ENCODE peak calls at places on chromosomes 12 and 14, in ten cellular contexts. U, X, O, F, V, I, E, W, C and G are unnamed samples. For H3K27me3, the result is how much of the 10 kb centered on the place peaks cover.

GRCh38 chr14:58082491-58083098 is 69.4 kb downstream of the ARMH4 start:
- DNase-seq in E (no peak), X (no peak), V (no peak), C (peak), U (peak), F (peak), I (peak), W (no peak), O (peak), G (no peak)

GRCh38 chr12:111788178-111788654 is 21.5 kb downstream of the ALDH2 start:
- DNase-seq in I (no peak), X (peak), O (peak), E (peak), U (peak), F (peak), V (peak), W (peak), C (no peak), G (no peak)

GRCh38 chr14:20970983-20971704 is 15.9 kb downstream of the RNASE2 start:
- DNase-seq in C (peak), F (peak), O (peak), W (peak), U (peak), I (peak), X (peak), V (peak), E (peak), G (peak)

GRCh38 chr12:15801770-15802393 is 12.7 kb upstream of the EPS8 start:
- DNase-seq in U (peak), E (no peak), W (no peak), C (peak), F (no peak), V (no peak), O (no peak), I (peak), X (no peak), G (no peak)

GRCh38 chr12:105296116-105297095 is 34.1 kb upstream of the C12orf75 start:
- DNase-seq in E (no peak), F (peak), U (no peak), W (no peak), X (no peak), V (no peak), I (no peak), C (no peak), O (no peak), G (no peak)

GRCh38 chr12:188910-189621 is 24.9 kb downstream of the SLC6A12 start:
- DNase-seq in X (peak), I (no peak), F (peak), V (peak), E (peak), U (peak), O (no peak), C (no peak), W (peak), G (peak)

GRCh38 chr14:38405851-38406630 is 150.1 kb upstream of the CLEC14A start:
- DNase-seq in W (no peak), X (no peak), V (no peak), U (peak), E (no peak), F (peak), C (no peak), I (no peak), O (no peak), G (no peak)

GRCh38 chr12:47870175-47870781 is 34.5 kb downstream of the VDR start:
- DNase-seq in X (peak), W (peak), U (no peak), O (peak), I (no peak), V (peak), E (peak), F (peak), C (no peak), G (no peak)

GRCh38 chr12:99099786-99100185 is 454.7 kb downstream of the APAF1 start:
- DNase-seq in W (no peak), I (no peak), V (no peak), C (no peak), X (no peak), U (no peak), O (no peak), E (no peak), F (no peak), G (no peak)

GRCh38 chr12:46358325-46358700 is 14.3 kb downstream of the SLC38A2 start:
- DNase-seq in U (no peak), C (no peak), V (no peak), E (no peak), I (no peak), O (no peak), X (no peak), W (no peak), F (no peak), G (no peak)

GRCh38 chr12:46359667-46360280 is 12.8 kb downstream of the SLC38A2 start:
- DNase-seq in F (peak), C (no peak), U (no peak), E (no peak), I (no peak), X (no peak), W (no peak), V (no peak), O (no peak), G (no peak)

GRCh38 chr12:46356655-46357437 is 15.7 kb downstream of the SLC38A2 start:
- DNase-seq in I (no peak), E (no peak), C (no peak), U (no peak), V (no peak), X (no peak), F (no peak), W (no peak), O (no peak), G (no peak)

GRCh38 chr12:46358791-46359666 is 13.5 kb downstream of the SLC38A2 start:
- DNase-seq in O (no peak), V (no peak), U (no peak), F (peak), X (no peak), C (no peak), W (no peak), E (no peak), I (no peak), G (no peak)

DNA sequence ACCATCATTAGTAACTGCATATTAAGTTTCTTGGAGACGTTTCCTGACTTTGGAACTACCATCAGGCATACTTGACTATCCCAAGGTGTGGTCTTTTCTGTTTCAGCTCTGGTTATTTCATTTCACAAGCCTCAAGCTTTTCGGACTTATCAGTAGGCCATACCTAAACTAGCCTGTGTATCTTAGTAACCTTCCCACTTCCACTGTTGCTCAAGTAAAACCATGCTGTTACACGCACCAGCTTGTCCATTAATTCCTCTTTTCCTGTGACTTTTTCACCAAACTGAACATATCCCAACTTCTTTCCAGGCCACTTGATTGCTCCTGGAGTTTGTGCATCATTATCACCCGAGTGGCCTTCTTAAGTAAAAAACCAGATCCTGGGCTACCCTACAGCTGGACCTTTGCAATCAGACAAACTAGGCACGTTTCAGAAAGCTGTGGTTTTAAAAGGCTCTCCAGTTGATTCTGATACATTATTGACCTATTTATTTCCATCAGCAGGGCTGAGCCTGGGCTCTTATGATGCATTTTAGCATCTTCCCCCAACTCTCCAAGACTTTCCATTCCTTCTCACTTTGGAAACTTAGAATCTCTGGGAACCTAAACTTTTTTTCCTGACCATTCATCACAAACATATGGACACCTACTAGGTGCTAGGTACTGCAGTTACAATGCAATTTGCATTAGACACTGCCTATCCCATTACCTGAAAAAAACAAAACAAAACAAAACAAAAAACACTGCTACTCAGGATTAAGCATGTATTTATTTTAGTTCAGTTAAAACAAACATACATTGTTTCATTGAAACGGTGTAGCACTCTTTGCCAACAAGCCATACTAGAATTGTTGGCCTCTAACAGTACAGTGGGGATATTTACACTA is 14.9 kb downstream of the SLC38A2 start:
- DNase-seq in F (peak), W (no peak), E (no peak), X (no peak), O (no peak), I (peak), C (peak), V (no peak), U (peak), G (no peak)
- H3K27ac ChIP-seq in F (no peak), W (no peak), E (peak), X (peak), O (peak), I (peak), C (no peak), V (no peak), U (no peak), G (no peak)

GRCh38 chr12:49092086-49092815 is 2.4 kb downstream of the DHH start:
- DNase-seq in U (peak), V (peak), F (peak), C (no peak), X (peak), E (no peak), W (peak), O (no peak), I (no peak), G (peak)

GRCh38 chr12:49091836-49092085 is 2.8 kb downstream of the DHH start:
- DNase-seq in I (no peak), X (no peak), O (no peak), W (no peak), U (peak), E (no peak), F (no peak), C (no peak), V (no peak), G (no peak)

GRCh38 chr12:49089831-49090773 is 4.5 kb downstream of the DHH start:
- DNase-seq in O (no peak), V (peak), E (peak), W (peak), F (peak), X (peak), U (peak), I (no peak), C (no peak), G (no peak)

GRCh38 chr12:49092816-49093406 is 1.7 kb downstream of the DHH start:
- DNase-seq in E (no peak), C (no peak), I (no peak), O (no peak), U (no peak), V (no peak), F (no peak), X (no peak), W (no peak), G (no peak)

GRCh38 chr12:49091056-49091835 is 3.4 kb downstream of the DHH start:
- DNase-seq in X (no peak), O (no peak), V (no peak), W (no peak), U (no peak), I (no peak), F (no peak), E (no peak), C (no peak), G (no peak)
- H3K27me3 ChIP-seq in X (under half), O (under half), V (half or more), W (half or more), U (under half), I (under half), F (half or more), E (half or more), C (half or more), G (half or more)

GRCh38 chr12:74530676-74531075 is 7.0 kb upstream of the ATXN7L3B start:
- DNase-seq in C (peak), O (no peak), X (no peak), W (no peak), V (no peak), U (no peak), F (no peak), I (no peak), E (no peak), G (no peak)

GRCh38 chr12:74526535-74526934 is 11.1 kb upstream of the ATXN7L3B start:
- DNase-seq in W (no peak), O (no peak), V (no peak), X (no peak), E (no peak), F (no peak), U (no peak), C (no peak), I (no peak), G (no peak)

DNA sequence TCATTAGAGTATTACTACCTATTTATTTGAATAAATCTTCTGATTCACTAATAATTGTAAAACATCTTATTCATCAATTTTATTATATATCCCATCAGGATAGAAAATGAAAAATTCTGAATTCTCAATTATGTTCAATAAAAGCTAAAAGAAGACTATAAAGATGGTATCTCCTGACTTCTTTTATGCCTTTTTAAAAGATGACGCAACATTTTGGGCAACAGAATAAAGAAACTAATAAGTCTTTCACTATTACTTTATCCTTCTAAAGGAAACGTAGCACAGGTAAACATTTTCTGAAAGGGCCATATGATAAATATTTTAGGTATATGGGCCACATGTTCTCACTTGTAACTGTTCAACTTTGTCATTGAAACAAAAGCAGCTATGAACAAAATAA is 10.1 kb upstream of the ATXN7L3B start:
- DNase-seq in I (no peak), C (no peak), F (no peak), O (no peak), V (no peak), W (no peak), X (no peak), U (no peak), E (no peak), G (no peak)
- TF ChIP-seq CTCF in I (no peak), C (no peak), F (no peak), O (no peak), V (no peak), W (no peak), X (no peak), U (no peak), E (no peak), G (no peak)

DNA sequence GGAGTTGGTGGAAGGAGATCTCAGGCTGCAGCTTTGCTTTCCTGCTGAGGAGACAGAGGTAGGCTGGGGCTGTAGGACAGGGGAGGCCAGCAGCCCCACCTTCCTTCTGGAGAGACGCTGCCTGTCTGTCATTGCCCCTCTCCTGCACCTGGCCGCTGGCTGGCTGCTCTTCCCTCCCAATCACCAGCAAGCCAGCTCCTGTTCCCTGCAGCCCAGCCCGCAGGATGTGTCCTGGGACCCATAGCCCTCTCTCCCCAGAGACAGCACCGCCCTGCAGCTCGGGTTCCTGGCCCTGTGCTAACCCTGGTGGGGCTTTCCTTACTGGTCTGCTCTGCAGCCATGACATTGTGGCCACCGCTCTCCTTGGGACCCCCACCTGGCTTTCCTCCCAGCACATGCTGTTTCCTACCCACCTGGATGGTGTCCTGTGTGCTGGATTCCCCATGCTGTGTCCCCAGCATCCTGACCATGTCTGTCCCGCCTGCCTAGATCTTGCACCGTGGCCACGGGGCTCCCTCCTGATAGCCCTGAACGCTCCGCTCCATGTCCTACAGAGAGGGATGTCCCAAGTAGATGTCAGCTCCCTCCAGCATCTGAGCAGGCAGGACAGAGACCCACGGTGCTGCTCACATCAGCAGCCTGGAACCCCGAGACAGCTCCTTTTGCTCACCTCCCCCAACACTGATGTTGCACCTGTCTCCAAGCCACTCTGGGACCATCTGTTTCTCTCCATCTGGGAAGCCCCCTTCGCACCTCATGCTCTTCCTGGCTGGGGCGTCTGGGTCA is 1.2 kb upstream of the MTA1 start:
- DNase-seq in F (no peak), V (no peak), X (no peak), C (no peak), W (no peak), E (no peak), O (no peak), I (no peak), U (no peak), G (no peak)
- H3K27ac ChIP-seq in F (no peak), V (peak), X (no peak), C (no peak), W (peak), E (no peak), O (no peak), I (peak), U (no peak), G (no peak)

GRCh38 chr12:68788554-68789143 is 19.3 kb upstream of the MDM2 start:
- DNase-seq in E (no peak), U (no peak), F (no peak), C (no peak), X (no peak), W (no peak), O (no peak), I (no peak), V (no peak), G (no peak)
- H3K27me3 ChIP-seq in E (under half), U (under half), F (under half), C (under half), X (under half), W (under half), O (under half), I (under half), V (under half), G (under half)

DNA sequence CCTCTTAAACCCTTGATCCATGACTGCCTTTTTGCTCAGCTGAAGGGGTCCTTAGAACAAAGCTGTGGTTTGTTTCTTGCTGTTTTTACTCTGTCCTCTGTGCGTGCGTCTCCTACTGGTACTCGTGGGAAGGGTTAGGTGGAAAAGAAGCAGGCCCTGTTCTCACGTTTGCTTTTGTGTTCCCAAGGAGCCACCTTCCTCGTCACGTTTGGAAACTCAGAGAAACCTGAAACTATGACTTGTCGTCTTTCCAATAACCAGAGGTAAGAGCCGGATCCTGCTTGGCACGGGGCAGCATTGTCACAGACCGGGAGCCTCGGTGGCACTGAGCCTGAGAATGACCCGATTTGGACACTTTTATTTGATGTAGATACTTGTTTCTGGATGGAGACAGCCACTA is 13.1 kb downstream of the ZFYVE21 start:
- DNase-seq in E (peak), I (no peak), X (peak), C (no peak), U (no peak), O (no peak), W (no peak), F (no peak), V (no peak), G (no peak)
- TF ChIP-seq CTCF in E (no peak), I (no peak), X (no peak), C (no peak), U (no peak), O (no peak), W (no peak), F (no peak), V (no peak), G (no peak)

GRCh38 chr12:49334681-49335080 is 2.3 kb downstream of the C1QL4 start:
- DNase-seq in I (no peak), E (peak), C (no peak), X (no peak), V (no peak), O (no peak), U (no peak), F (no peak), W (no peak), G (no peak)
- H3K27ac ChIP-seq in I (no peak), E (no peak), C (no peak), X (no peak), V (no peak), O (no peak), U (no peak), F (no peak), W (no peak), G (no peak)

GRCh38 chr12:132544173-132544468 is 54.2 kb downstream of the FBRSL1 start:
- DNase-seq in U (no peak), X (no peak), F (no peak), E (no peak), W (no peak), I (no peak), O (no peak), C (no peak), V (peak), G (no peak)
- H3K27me3 ChIP-seq in U (under half), X (under half), F (under half), E (under half), W (under half), I (under half), O (under half), C (under half), V (under half), G (under half)

GRCh38 chr14:26276757-26277156 is 321.1 kb downstream of the NOVA1 start:
- DNase-seq in U (no peak), I (no peak), W (no peak), E (no peak), V (peak), F (no peak), C (no peak), X (no peak), O (no peak), G (no peak)
- TF ChIP-seq CTCF in U (peak), I (no peak), W (no peak), E (no peak), V (peak), F (no peak), C (peak), X (no peak), O (no peak), G (no peak)

DNA sequence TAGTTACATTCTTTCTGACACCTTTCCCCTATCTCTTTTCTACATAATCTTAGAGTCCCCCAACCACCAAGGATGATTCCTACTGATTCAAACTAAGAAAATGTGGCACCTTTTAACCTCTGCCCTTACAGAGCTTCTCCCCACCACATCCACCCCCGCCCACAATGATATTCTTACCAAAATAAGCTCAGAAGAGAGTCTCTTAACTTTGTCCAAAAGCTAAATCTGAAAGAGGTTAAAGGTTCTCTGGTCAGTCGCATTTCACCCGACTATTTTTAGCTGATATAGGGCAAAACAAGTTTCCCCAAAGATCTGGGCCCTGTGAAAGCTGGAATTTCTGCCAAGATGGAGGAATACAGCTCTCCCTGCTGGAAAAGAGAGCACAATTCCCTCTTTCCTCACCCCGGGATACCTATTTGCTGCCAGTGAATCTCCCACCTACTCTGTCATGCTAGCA is 128.6 kb downstream of the ZFP36L1 start:
- DNase-seq in I (no peak), E (no peak), C (no peak), V (no peak), U (peak), F (no peak), O (no peak), W (no peak), X (no peak), G (no peak)
- H3K27ac ChIP-seq in I (no peak), E (peak), C (no peak), V (no peak), U (no peak), F (peak), O (peak), W (peak), X (peak), G (no peak)